ENCODE peak calls at places on chromosome 15, in four cellular contexts. Y is coronary artery; G is CD8-positive, alpha-beta memory T cell; H is body of pancreas. R is an unnamed sample.
A peak's percentile ranks its signal among the peaks of the same experiment; 100 is the strongest.

GRCh38 chr15:62430056-62430455 is 265.0 kb upstream of the C2CD4B start:
- DNase-seq in Y (no peak), G (no peak), H (no peak), R (no peak)

GRCh38 chr15:74793135-74794028 is 11.5 kb downstream of the CSK start:
- DNase-seq in H (no peak), G (peak; percentile 71), Y (no peak), R (no peak)

GRCh38 chr15:100284191-100284590 is 57.6 kb downstream of the ADAMTS17 start:
- DNase-seq in G (no peak), Y (no peak), H (no peak), R (no peak)

GRCh38 chr15:77507911-77508310 is 87.2 kb downstream of the HMG20A start:
- DNase-seq in H (peak; percentile 52), G (no peak), Y (no peak), R (peak; percentile 86)

GRCh38 chr15:36737430-36737891 is 158.0 kb downstream of the CDIN1 start:
- DNase-seq in Y (no peak), H (no peak), G (no peak), R (peak; percentile 31)

GRCh38 chr15:49864251-49864650 is 243.4 kb downstream of the DTWD1 start:
- DNase-seq in G (no peak), H (no peak), Y (no peak), R (no peak)

GRCh38 chr15:48647963-48648362 is 2.5 kb upstream of the FBN1 start:
- DNase-seq in Y (no peak), G (no peak), H (no peak), R (peak; percentile 37)

GRCh38 chr15:61182955-61183354 is 46.1 kb downstream of the RORA start:
- DNase-seq in Y (no peak), G (no peak), H (no peak), R (no peak)

GRCh38 chr15:46892621-46893160 is 824.6 kb upstream of the SEMA6D start:
- DNase-seq in H (no peak), Y (no peak), G (no peak), R (no peak)

GRCh38 chr15:95495033-95495541 is 835.4 kb upstream of the NR2F2 start:
- DNase-seq in H (no peak), G (no peak), Y (no peak), R (peak; percentile 18)

GRCh38 chr15:40254452-40254851 is 15.6 kb downstream of the PAK6 start:
- DNase-seq in H (no peak), Y (no peak), G (no peak), R (no peak)

GRCh38 chr15:76359152-76359551 is 22.6 kb downstream of the ISL2 start:
- DNase-seq in Y (no peak), H (no peak), G (no peak), R (no peak)

GRCh38 chr15:67097424-67097823 is 32.0 kb downstream of the SMAD3 start:
- DNase-seq in Y (no peak), G (no peak), H (no peak), R (no peak)
- H3K27ac ChIP-seq in Y (peak overlapping the region; percentile 84), G (no peak overlapping the region), H (no peak overlapping the region), R (no peak overlapping the region)

DNA sequence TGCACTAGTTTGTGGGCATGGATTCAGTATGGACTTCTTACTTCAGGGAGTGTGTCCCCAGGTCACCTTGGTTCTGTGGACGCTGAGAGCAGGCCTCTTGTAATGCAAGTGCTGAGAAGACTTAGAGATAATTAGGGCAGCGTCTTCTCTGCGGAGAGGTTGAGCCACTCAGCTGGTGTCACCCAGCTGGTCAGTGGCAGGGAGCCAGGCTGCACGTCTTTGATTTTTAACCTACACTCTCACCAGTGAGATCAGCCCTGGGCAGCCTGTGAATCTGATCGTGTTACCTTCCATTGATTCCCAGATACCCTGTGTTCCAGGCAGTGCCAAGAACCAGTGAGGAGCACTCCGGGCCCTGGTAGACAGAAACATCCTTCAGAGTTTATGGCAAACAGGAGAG is 92.6 kb downstream of the SLCO3A1 start:
- DNase-seq in H (no peak), Y (no peak), G (no peak), R (no peak)
- H3K27ac ChIP-seq in H (no peak overlapping the region), Y (peak overlapping the region; percentile 75), G (no peak overlapping the region), R (no peak overlapping the region)

DNA sequence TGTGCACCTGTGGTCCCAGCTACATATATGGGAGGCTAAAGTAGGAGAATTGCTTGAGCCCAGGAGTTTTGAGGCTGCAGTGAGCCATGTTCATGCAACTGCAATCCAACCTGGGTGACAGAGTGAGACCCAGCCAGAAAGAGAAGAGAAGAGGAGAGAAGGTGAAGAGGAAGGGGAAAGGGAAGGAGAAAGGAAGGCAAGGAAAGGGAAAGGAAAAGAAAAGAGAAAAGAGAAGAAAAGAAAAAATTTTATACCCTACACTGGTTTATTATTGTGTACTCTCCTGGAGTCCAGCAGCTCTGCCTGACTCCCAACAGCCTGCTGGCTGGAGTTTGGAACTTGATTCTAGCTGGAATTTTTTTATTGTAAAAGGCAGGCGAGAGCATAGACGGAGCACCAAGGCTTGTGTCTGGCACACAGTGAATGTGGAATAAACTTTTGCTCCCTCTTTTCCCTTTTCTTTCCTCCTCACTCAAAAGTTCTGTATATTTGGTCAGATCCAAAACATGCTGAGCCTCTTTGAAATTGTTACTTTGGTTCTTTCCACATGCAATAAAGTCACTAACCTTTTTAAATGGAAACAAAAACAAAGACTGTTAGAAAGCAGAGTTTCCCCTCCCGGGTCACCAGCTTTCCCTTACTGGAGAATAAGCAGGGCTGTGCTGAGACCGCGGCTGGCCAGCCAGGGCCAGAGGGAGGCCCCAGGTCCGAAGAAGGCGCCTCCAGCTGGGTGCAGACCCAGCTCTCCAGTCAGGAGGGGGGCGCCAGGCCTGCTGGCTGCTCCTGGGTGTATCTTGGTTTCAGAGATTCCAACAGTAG is 9.9 kb downstream of the THSD4 start:
- DNase-seq in G (no peak), H (no peak), Y (no peak), R (no peak)
- H3K27ac ChIP-seq in G (no peak overlapping the region), H (no peak overlapping the region), Y (peak overlapping the region; percentile 76), R (no peak overlapping the region)

DNA sequence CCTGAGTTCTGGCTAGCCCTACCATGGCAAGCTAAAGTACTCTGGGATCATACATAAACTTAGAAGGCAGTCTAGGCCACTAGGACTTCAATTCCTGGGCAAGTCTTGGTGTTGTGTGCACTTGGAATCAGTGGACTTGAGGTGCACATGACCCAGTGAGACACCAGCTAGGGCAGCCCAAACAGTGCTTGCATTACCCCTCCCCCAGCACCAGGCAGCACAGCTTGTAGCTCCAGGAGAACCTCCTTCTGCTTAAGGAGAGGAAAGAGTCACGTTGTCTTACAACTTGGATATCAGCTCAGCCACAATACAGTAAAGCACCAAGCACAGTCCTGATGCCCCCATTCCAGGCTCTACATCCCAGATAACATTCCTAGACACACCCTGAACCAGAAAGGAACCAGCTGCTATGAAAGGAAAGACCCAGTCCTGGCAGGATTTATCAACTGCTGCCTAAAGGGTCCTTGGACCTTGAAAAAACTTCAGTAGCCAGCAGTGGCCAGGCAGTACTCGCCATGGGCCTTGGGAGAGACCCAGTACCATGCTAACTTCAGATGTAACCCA is 57.2 kb downstream of the MYO9A start:
- DNase-seq in G (no peak), H (no peak), Y (no peak), R (no peak)
- H3K27ac ChIP-seq in G (no peak overlapping the region), H (no peak overlapping the region), Y (no peak overlapping the region), R (no peak overlapping the region)

DNA sequence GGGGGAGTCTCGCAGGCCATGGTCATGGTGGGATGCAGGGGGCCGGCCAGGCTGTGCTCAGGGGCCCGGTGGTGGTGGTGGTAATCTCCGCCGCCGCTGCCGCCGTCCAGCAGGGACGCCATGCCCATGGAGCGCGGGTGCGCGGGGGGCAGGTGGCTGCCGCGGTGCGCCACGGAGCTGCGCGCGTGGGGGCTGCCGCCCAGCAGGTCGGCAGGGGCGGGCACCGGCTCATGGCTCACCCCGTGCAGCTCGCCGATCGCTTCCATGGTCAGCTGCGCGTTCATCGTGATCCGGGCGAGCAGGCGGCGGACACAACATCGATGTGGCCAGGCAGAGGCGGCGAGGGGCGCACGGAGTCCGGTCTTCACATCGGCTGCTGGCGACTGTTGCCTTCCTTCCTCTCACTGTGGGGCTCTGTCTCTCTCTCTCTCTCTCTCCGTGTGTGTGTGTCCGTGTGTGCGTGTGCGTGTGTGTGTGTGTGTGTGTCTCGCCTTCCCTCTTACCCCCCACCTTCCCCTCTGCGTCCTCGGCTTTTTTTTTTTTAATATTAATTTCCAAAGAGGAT is 453 bp downstream of the ONECUT1 start:
- DNase-seq in Y (no peak), H (peak; percentile 57), G (no peak), R (peak; percentile 51)
- H3K27ac ChIP-seq in Y (no peak overlapping the region), H (peak overlapping the region; percentile 96), G (no peak overlapping the region), R (no peak overlapping the region)

GRCh38 chr15:57594479-57594878 is 2.8 kb downstream of the MYZAP start:
- DNase-seq in G (no peak), Y (no peak), H (no peak), R (no peak)
- H3K27ac ChIP-seq in G (no peak overlapping the region), Y (peak overlapping the region; percentile 1), H (peak overlapping the region; percentile 90), R (peak overlapping the region; percentile 94)

DNA sequence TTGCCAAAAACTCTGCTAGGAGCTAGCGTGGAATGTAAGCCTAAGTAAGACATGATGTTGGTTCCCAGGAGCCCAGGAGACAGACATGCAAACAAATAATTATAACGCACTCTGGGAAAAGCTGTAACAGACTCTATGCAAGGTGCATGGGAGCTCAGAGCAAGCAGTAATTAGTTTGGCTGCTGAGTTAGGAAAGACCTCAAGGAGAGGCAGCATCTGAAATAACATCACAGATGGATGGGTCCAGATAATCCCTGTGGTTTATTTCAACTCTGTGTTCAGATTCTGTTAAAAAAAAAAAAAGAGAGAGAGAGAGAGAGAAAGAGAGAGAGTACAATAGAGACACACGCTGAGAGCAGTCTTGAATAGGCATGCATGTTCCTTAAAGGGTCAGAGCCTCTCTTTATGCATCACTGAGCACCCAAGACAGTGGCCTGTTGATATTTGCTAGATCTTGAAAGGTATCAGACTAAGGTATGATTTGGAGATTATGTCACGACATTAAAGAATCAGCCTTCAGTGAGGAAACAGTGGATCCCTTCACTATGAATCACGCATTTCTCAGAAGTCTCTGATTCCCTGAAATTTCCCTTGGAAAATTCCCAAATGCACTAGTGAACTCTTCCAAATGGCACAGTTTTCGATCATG is 124.4 kb upstream of the LIPC start:
- DNase-seq in Y (no peak), G (no peak), H (no peak), R (peak; percentile 60)
- H3K27ac ChIP-seq in Y (no peak overlapping the region), G (no peak overlapping the region), H (no peak overlapping the region), R (no peak overlapping the region)

R was measured in cardiac muscle cell.